ENCODE peak calls at places on chromosome 16, in five cellular contexts. One of them, this sample, is unnamed.

GRCh38 chr16:85602402-85602801 is 10.7 kb upstream of the GSE1 start:
- DNase-seq in adrenal gland: no peak
- DNase-seq in A549: no peak
- DNase-seq in body of pancreas: no peak
- DNase-seq in ovary: no peak
- DNase-seq in this sample: no peak

GRCh38 chr16:74034862-74035261 is 261.8 kb upstream of the PSMD7 start:
- DNase-seq in adrenal gland: no peak
- DNase-seq in A549: peak
- DNase-seq in body of pancreas: no peak
- DNase-seq in ovary: no peak
- DNase-seq in this sample: no peak

GRCh38 chr16:87854907-87855683 is 14.2 kb downstream of the SLC7A5 start:
- DNase-seq in adrenal gland: no peak
- DNase-seq in A549: no peak
- DNase-seq in body of pancreas: no peak
- DNase-seq in ovary: no peak
- DNase-seq in this sample: no peak

GRCh38 chr16:58249388-58249779 is 45.4 kb downstream of the PRSS54 start:
- DNase-seq in adrenal gland: no peak
- DNase-seq in A549: no peak
- DNase-seq in body of pancreas: no peak
- DNase-seq in ovary: no peak
- DNase-seq in this sample: no peak

GRCh38 chr16:28569011-28569410 is 15.3 kb downstream of the SGF29 start:
- DNase-seq in adrenal gland: no peak
- DNase-seq in A549: no peak
- DNase-seq in body of pancreas: no peak
- DNase-seq in ovary: no peak
- DNase-seq in this sample: no peak

GRCh38 chr16:74713325-74713724 is 12.7 kb upstream of the MLKL start:
- DNase-seq in adrenal gland: no peak
- DNase-seq in A549: no peak
- DNase-seq in body of pancreas: no peak
- DNase-seq in ovary: no peak
- DNase-seq in this sample: no peak

GRCh38 chr16:56477096-56477878 is 25.9 kb downstream of the OGFOD1 start:
- DNase-seq in adrenal gland: peak
- DNase-seq in A549: peak
- DNase-seq in body of pancreas: peak
- DNase-seq in ovary: no peak
- DNase-seq in this sample: no peak

GRCh38 chr16:66477028-66477515 is 50.0 kb downstream of the BEAN1 start:
- DNase-seq in adrenal gland: no peak
- DNase-seq in A549: no peak
- DNase-seq in body of pancreas: no peak
- DNase-seq in ovary: no peak
- DNase-seq in this sample: no peak

GRCh38 chr16:86567701-86568571 is 1.3 kb downstream of the FOXC2 start:
- DNase-seq in adrenal gland: no peak
- DNase-seq in A549: no peak
- DNase-seq in body of pancreas: no peak
- DNase-seq in ovary: no peak
- DNase-seq in this sample: no peak

DNA sequence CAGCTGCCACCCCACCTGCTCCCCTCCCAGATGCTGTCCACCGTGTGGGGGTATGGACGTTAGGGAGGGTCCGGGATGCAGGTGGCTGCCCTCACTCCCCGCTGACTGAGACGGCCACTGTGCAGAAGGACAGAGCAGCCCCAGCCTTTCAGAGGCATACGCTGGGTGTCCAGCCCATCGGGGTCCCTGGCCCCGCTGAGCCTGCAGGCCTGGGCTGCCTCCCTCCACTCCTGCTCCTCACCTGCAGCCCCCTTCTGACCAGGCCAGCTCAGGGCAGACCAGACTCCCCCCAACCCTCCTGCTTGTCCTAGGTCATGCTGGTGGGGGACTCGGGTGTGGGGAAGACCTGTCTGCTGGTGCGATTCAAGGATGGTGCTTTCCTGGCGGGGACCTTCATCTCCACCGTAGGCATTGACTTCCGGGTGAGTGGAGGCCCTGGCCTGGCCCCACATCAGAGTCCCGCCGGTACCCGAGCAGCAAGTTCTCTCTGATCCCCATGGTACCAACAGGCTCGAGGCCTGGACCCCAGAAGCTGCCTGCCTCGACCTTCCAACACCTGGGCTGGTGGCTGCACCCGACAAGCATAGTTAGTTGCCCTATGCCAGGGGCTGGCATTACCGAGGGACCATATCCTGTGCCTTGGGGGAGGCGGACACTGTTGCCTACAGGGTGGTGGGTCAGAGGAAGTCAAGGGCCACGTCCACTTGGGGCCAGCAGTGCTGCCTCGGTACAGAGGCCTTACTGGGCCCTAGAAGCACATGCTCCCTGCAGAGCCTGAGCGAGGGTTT is 1.4 kb downstream of the RAB26 start:
- DNase-seq in adrenal gland: no peak
- DNase-seq in A549: peak
- DNase-seq in body of pancreas: no peak
- DNase-seq in ovary: no peak
- DNase-seq in this sample: no peak
- TF ChIP-seq POLR2A in adrenal gland: no peak
- TF ChIP-seq POLR2A in A549: peak
- TF ChIP-seq POLR2A in body of pancreas: no peak
- TF ChIP-seq POLR2A in ovary: no peak
- TF ChIP-seq POLR2A in this sample: no peak

GRCh38 chr16:81595676-81596292 is 151.2 kb downstream of the CMIP start:
- DNase-seq in adrenal gland: no peak
- DNase-seq in A549: no peak
- DNase-seq in body of pancreas: no peak
- DNase-seq in ovary: no peak
- DNase-seq in this sample: no peak
- H3K27ac ChIP-seq in adrenal gland: no peak
- H3K27ac ChIP-seq in A549: no peak
- H3K27ac ChIP-seq in body of pancreas: no peak
- H3K27ac ChIP-seq in ovary: no peak
- H3K27ac ChIP-seq in this sample: no peak

DNA sequence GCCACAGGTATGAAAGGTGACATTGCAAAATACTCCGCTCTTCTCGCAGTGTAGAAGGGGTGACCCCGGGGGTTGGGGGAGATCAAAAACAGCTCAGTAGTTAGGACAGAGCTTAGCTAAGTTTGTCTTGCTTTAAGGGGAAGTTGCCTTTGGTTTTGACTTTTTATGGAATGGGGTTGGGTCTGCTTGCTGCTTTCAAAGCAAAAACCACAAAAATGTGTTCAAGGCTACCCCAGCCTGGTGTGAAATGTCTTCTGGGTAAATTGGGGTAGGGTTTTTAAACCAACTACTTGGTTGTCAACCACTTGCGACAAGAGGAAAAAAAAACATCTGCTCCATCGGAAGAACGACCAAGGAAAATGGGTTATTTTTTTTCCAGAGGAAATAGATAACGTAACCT is 6.2 kb downstream of the FUS start:
- DNase-seq in adrenal gland: no peak
- DNase-seq in A549: no peak
- DNase-seq in body of pancreas: no peak
- DNase-seq in ovary: no peak
- DNase-seq in this sample: no peak
- TF ChIP-seq POLR2A in adrenal gland: no peak
- TF ChIP-seq POLR2A in A549: no peak
- TF ChIP-seq POLR2A in body of pancreas: no peak
- TF ChIP-seq POLR2A in ovary: no peak
- TF ChIP-seq POLR2A in this sample: no peak

GRCh38 chr16:815861-816260 is 15.3 kb upstream of the GNG13 start:
- DNase-seq in adrenal gland: no peak
- DNase-seq in A549: no peak
- DNase-seq in body of pancreas: no peak
- DNase-seq in ovary: no peak
- DNase-seq in this sample: no peak
- H3K27ac ChIP-seq in adrenal gland: no peak
- H3K27ac ChIP-seq in A549: no peak
- H3K27ac ChIP-seq in body of pancreas: no peak
- H3K27ac ChIP-seq in ovary: no peak
- H3K27ac ChIP-seq in this sample: no peak

DNA sequence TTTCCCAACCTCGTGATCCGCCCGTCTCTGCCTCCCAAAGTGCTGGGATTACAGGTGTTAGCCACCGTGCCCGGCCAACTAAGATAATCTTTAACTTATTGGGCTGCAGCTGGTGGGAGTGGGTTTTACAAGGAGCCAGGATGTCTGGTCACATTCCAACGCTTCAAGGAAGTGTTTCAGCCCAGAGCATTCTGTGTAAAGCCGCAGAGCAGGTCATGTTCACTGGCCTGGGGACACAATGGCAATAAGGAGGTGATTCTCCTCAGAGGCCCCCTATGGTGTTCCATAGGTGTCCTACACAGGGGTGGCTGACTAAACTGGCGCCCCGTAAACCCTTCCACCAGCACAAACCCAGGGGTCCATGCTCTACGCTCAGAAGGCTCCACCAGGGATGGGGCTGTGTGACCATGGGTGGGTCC is 1.2 kb downstream of the QPRT start:
- DNase-seq in adrenal gland: no peak
- DNase-seq in A549: no peak
- DNase-seq in body of pancreas: peak
- DNase-seq in ovary: no peak
- DNase-seq in this sample: no peak
- TF ChIP-seq POLR2A in adrenal gland: no peak
- TF ChIP-seq POLR2A in A549: no peak
- TF ChIP-seq POLR2A in body of pancreas: no peak
- TF ChIP-seq POLR2A in ovary: no peak
- TF ChIP-seq POLR2A in this sample: no peak

GRCh38 chr16:50711040-50711439 is 17.6 kb downstream of the NOD2 start:
- DNase-seq in adrenal gland: no peak
- DNase-seq in A549: no peak
- DNase-seq in body of pancreas: no peak
- DNase-seq in ovary: no peak
- DNase-seq in this sample: no peak

GRCh38 chr16:50706250-50706649 is 12.8 kb downstream of the NOD2 start:
- DNase-seq in adrenal gland: no peak
- DNase-seq in A549: no peak
- DNase-seq in body of pancreas: no peak
- DNase-seq in ovary: no peak
- DNase-seq in this sample: no peak

GRCh38 chr16:50709980-50710379 is 16.6 kb downstream of the NOD2 start:
- DNase-seq in adrenal gland: no peak
- DNase-seq in A549: no peak
- DNase-seq in body of pancreas: no peak
- DNase-seq in ovary: no peak
- DNase-seq in this sample: no peak

GRCh38 chr16:50709061-50709695 is 15.8 kb downstream of the NOD2 start:
- DNase-seq in adrenal gland: no peak
- DNase-seq in A549: no peak
- DNase-seq in body of pancreas: peak
- DNase-seq in ovary: no peak
- DNase-seq in this sample: no peak

DNA sequence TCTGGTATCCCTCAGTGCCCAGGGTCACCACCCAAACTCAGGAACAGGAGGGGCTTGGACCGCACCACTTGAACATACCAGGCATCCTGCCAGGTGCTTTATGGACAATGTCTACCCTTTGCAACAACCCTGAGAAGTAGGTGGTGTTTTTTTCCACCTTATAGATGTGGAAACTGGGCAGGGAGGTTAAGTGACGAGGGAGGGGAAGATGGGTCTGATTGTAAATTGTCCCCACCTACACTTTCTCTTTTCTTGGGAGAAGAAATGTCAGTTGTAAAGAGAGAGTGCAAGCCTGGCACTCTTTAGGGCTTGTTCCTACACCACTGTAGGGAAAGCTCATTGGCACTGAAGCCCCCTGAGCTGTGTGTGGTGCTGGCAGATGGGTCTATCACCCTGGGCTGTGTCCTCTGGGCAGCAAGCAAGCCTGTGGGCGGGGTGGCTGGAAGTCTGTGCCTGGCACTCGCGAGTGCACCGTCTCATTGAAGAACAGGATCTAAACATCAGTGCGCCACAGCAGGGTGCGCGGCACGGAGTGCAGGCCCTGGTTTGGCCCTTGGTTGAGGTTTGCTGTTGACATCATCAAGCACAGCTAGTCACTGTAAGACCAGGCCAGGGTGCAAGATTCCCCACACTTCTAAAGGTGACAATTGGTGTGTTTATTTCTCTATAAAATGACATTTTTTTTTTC is 15.1 kb downstream of the NOD2 start:
- DNase-seq in adrenal gland: no peak
- DNase-seq in A549: no peak
- DNase-seq in body of pancreas: no peak
- DNase-seq in ovary: no peak
- DNase-seq in this sample: no peak
- H3K27ac ChIP-seq in adrenal gland: no peak
- H3K27ac ChIP-seq in A549: no peak
- H3K27ac ChIP-seq in body of pancreas: no peak
- H3K27ac ChIP-seq in ovary: no peak
- H3K27ac ChIP-seq in this sample: no peak

DNA sequence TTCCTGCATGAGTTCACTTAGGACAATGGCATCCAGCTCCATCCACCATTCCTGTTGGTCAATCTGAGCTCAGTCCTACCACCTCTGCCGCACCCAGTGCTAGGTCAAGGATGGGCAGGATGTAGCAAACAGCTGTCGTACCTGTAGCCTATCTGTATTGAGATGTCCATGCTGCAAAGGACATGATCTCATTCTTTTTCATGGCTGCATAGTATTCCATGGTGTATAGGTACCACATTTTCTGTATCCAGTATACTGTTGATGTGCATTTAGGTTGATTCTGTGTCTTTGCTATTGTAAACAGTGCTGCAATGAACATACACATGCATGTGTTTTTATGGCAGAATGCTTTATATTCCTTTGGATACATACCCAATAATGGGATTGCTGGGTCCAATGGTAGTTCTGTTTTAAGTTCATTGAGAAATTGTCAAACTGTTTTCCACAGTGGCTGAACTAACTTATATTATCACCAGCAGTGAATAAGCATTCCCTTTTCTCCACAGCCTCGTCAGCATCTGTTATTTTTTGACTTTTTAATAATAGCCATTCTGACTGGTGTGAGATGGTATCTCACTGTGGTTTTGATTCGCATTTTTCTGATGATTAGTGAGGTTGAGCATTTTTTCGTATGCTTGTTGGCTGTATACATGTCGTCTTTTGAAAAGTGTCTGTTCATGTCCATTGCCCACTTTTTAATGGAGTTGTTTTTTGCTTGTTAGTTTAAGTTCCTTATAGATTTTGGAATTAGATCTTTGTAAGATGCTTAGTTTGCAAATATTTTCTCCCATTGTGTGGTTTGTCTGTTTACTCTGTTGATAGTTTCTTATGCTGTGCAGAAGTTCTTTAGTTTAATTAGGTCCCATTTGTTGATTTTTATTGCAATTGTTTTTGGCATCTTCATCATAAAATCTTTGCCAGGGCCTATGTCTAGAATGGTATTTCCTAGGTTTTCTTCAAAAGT is 7.2 kb upstream of the MRTFB start:
- DNase-seq in adrenal gland: no peak
- DNase-seq in A549: no peak
- DNase-seq in body of pancreas: no peak
- DNase-seq in ovary: no peak
- DNase-seq in this sample: no peak
- TF ChIP-seq POLR2A in adrenal gland: no peak
- TF ChIP-seq POLR2A in A549: no peak
- TF ChIP-seq POLR2A in body of pancreas: no peak
- TF ChIP-seq POLR2A in ovary: no peak
- TF ChIP-seq POLR2A in this sample: no peak

GRCh38 chr16:11078812-11079459 is 134.6 kb downstream of the CLEC16A start:
- DNase-seq in adrenal gland: peak
- DNase-seq in A549: no peak
- DNase-seq in body of pancreas: peak
- DNase-seq in ovary: peak
- DNase-seq in this sample: no peak
- H3K27ac ChIP-seq in adrenal gland: peak
- H3K27ac ChIP-seq in A549: no peak
- H3K27ac ChIP-seq in body of pancreas: no peak
- H3K27ac ChIP-seq in ovary: peak
- H3K27ac ChIP-seq in this sample: no peak

GRCh38 chr16:1614226-1615102 is 2.3 kb downstream of the CRAMP1 start:
- DNase-seq in adrenal gland: peak
- DNase-seq in A549: peak
- DNase-seq in body of pancreas: peak
- DNase-seq in ovary: peak
- DNase-seq in this sample: peak
- TF ChIP-seq POLR2A in adrenal gland: peak
- TF ChIP-seq POLR2A in A549: no peak
- TF ChIP-seq POLR2A in body of pancreas: no peak
- TF ChIP-seq POLR2A in ovary: no peak
- TF ChIP-seq POLR2A in this sample: no peak